ENCODE peak calls at places on chromosome 9, in seven cellular contexts. One of them, this sample, is unnamed. For H3K4me1, the result is how much of the 10 kb centered on the place peaks cover.

GRCh38 chr9:21589344-21590056 is 107.4 kb upstream of the IFNE start:
- DNase-seq in HCT116: peak
- DNase-seq in body of pancreas: no peak
- DNase-seq in gastrocnemius medialis: no peak
- DNase-seq in esophagus squamous epithelium: no peak
- DNase-seq in thyroid gland: no peak
- DNase-seq in sigmoid colon: no peak
- DNase-seq in this sample: no peak

GRCh38 chr9:136323420-136323819 is 3.9 kb upstream of the GPSM1 start:
- DNase-seq in HCT116: no peak
- DNase-seq in body of pancreas: no peak
- DNase-seq in gastrocnemius medialis: no peak
- DNase-seq in esophagus squamous epithelium: no peak
- DNase-seq in thyroid gland: no peak
- DNase-seq in sigmoid colon: no peak
- DNase-seq in this sample: no peak

GRCh38 chr9:86246752-86247161 is 12.7 kb downstream of the C9orf153 start:
- DNase-seq in HCT116: no peak
- DNase-seq in body of pancreas: peak
- DNase-seq in gastrocnemius medialis: peak
- DNase-seq in esophagus squamous epithelium: no peak
- DNase-seq in thyroid gland: no peak
- DNase-seq in sigmoid colon: no peak
- DNase-seq in this sample: peak

GRCh38 chr9:77954619-77955018 is 77.0 kb downstream of the GNAQ start:
- DNase-seq in HCT116: no peak
- DNase-seq in body of pancreas: no peak
- DNase-seq in gastrocnemius medialis: no peak
- DNase-seq in esophagus squamous epithelium: no peak
- DNase-seq in thyroid gland: no peak
- DNase-seq in sigmoid colon: no peak
- DNase-seq in this sample: no peak

GRCh38 chr9:38308136-38308535 is 84.4 kb upstream of the ALDH1B1 start:
- DNase-seq in HCT116: no peak
- DNase-seq in body of pancreas: no peak
- DNase-seq in gastrocnemius medialis: no peak
- DNase-seq in esophagus squamous epithelium: no peak
- DNase-seq in thyroid gland: no peak
- DNase-seq in sigmoid colon: no peak
- DNase-seq in this sample: no peak

GRCh38 chr9:79763861-79764260 is 192.1 kb downstream of the TLE4 start:
- DNase-seq in HCT116: no peak
- DNase-seq in body of pancreas: peak
- DNase-seq in gastrocnemius medialis: no peak
- DNase-seq in esophagus squamous epithelium: no peak
- DNase-seq in thyroid gland: peak
- DNase-seq in sigmoid colon: peak
- DNase-seq in this sample: no peak

GRCh38 chr9:14306672-14307646 is 7.0 kb downstream of the NFIB start:
- DNase-seq in HCT116: no peak
- DNase-seq in body of pancreas: peak
- DNase-seq in gastrocnemius medialis: peak
- DNase-seq in esophagus squamous epithelium: no peak
- DNase-seq in thyroid gland: no peak
- DNase-seq in sigmoid colon: no peak
- DNase-seq in this sample: no peak

GRCh38 chr9:95907794-95908193 is 32.3 kb downstream of the ERCC6L2 start:
- DNase-seq in HCT116: no peak
- DNase-seq in body of pancreas: no peak
- DNase-seq in gastrocnemius medialis: no peak
- DNase-seq in esophagus squamous epithelium: no peak
- DNase-seq in thyroid gland: no peak
- DNase-seq in sigmoid colon: no peak
- DNase-seq in this sample: no peak

GRCh38 chr9:91770229-91770628 is 179.8 kb downstream of the ROR2 start:
- DNase-seq in HCT116: no peak
- DNase-seq in body of pancreas: no peak
- DNase-seq in gastrocnemius medialis: no peak
- DNase-seq in esophagus squamous epithelium: no peak
- DNase-seq in thyroid gland: no peak
- DNase-seq in sigmoid colon: no peak
- DNase-seq in this sample: no peak

GRCh38 chr9:27212191-27212590 is 84.8 kb downstream of the EQTN start:
- DNase-seq in HCT116: no peak
- DNase-seq in body of pancreas: no peak
- DNase-seq in gastrocnemius medialis: no peak
- DNase-seq in esophagus squamous epithelium: no peak
- DNase-seq in thyroid gland: no peak
- DNase-seq in sigmoid colon: no peak
- DNase-seq in this sample: no peak

DNA sequence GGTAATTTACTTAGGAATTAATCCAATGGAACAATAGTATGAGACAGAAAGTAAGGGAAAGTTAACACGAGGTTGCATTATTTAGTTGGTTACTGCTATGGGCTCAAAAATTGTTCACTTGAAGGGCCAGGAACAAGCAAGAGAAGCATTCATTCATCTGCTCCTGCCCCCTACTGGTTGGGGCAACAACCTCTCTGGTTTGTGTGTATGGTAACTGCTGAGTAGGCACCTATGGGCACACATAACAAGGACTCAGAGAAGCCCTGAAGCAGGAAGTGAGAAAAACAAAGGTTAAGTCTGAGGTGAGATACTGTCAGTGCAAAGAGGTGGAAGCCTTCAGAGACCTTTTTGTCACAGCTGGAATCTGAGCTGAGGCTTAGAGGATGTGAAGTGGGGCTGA is 34.4 kb upstream of the RANBP6 start:
- DNase-seq in HCT116: peak
- DNase-seq in body of pancreas: peak
- DNase-seq in gastrocnemius medialis: no peak
- DNase-seq in esophagus squamous epithelium: no peak
- DNase-seq in thyroid gland: no peak
- DNase-seq in sigmoid colon: no peak
- DNase-seq in this sample: no peak
- TF ChIP-seq CTCF in HCT116: peak
- TF ChIP-seq CTCF in body of pancreas: no peak
- TF ChIP-seq CTCF in gastrocnemius medialis: no peak
- TF ChIP-seq CTCF in esophagus squamous epithelium: peak
- TF ChIP-seq CTCF in thyroid gland: no peak
- TF ChIP-seq CTCF in sigmoid colon: no peak
- TF ChIP-seq CTCF in this sample: no peak

GRCh38 chr9:131391504-131391903 is 2.4 kb upstream of the PRRC2B start:
- DNase-seq in HCT116: no peak
- DNase-seq in body of pancreas: no peak
- DNase-seq in gastrocnemius medialis: no peak
- DNase-seq in esophagus squamous epithelium: no peak
- DNase-seq in thyroid gland: no peak
- DNase-seq in sigmoid colon: no peak
- DNase-seq in this sample: no peak

GRCh38 chr9:131395745-131396479 is 2.0 kb downstream of the PRRC2B start:
- DNase-seq in HCT116: no peak
- DNase-seq in body of pancreas: no peak
- DNase-seq in gastrocnemius medialis: no peak
- DNase-seq in esophagus squamous epithelium: no peak
- DNase-seq in thyroid gland: no peak
- DNase-seq in sigmoid colon: no peak
- DNase-seq in this sample: no peak

GRCh38 chr9:131395027-131395744 is 1.3 kb downstream of the PRRC2B start:
- DNase-seq in HCT116: no peak
- DNase-seq in body of pancreas: peak
- DNase-seq in gastrocnemius medialis: no peak
- DNase-seq in esophagus squamous epithelium: no peak
- DNase-seq in thyroid gland: peak
- DNase-seq in sigmoid colon: no peak
- DNase-seq in this sample: no peak

GRCh38 chr9:131394464-131395026 is 659 bp downstream of the PRRC2B start:
- DNase-seq in HCT116: no peak
- DNase-seq in body of pancreas: peak
- DNase-seq in gastrocnemius medialis: no peak
- DNase-seq in esophagus squamous epithelium: no peak
- DNase-seq in thyroid gland: peak
- DNase-seq in sigmoid colon: peak
- DNase-seq in this sample: peak

GRCh38 chr9:131393622-131394463 is at the start of gene PRRC2B:
- DNase-seq in HCT116: peak
- DNase-seq in body of pancreas: peak
- DNase-seq in gastrocnemius medialis: peak
- DNase-seq in esophagus squamous epithelium: no peak
- DNase-seq in thyroid gland: peak
- DNase-seq in sigmoid colon: peak
- DNase-seq in this sample: peak
- TF ChIP-seq POLR2A in HCT116: peak
- TF ChIP-seq POLR2A in body of pancreas: peak
- TF ChIP-seq POLR2A in gastrocnemius medialis: peak
- TF ChIP-seq POLR2A in esophagus squamous epithelium: no peak
- TF ChIP-seq POLR2A in thyroid gland: peak
- TF ChIP-seq POLR2A in sigmoid colon: no peak
- TF ChIP-seq POLR2A in this sample: peak

GRCh38 chr9:104915739-104916138 is 12.2 kb downstream of the ABCA1 start:
- DNase-seq in HCT116: no peak
- DNase-seq in body of pancreas: no peak
- DNase-seq in gastrocnemius medialis: peak
- DNase-seq in esophagus squamous epithelium: no peak
- DNase-seq in thyroid gland: no peak
- DNase-seq in sigmoid colon: no peak
- DNase-seq in this sample: no peak

GRCh38 chr9:104911029-104911607 is 16.8 kb downstream of the ABCA1 start:
- DNase-seq in HCT116: no peak
- DNase-seq in body of pancreas: no peak
- DNase-seq in gastrocnemius medialis: no peak
- DNase-seq in esophagus squamous epithelium: no peak
- DNase-seq in thyroid gland: no peak
- DNase-seq in sigmoid colon: no peak
- DNase-seq in this sample: no peak

GRCh38 chr9:104912606-104913005 is 15.3 kb downstream of the ABCA1 start:
- DNase-seq in HCT116: no peak
- DNase-seq in body of pancreas: no peak
- DNase-seq in gastrocnemius medialis: no peak
- DNase-seq in esophagus squamous epithelium: no peak
- DNase-seq in thyroid gland: no peak
- DNase-seq in sigmoid colon: no peak
- DNase-seq in this sample: no peak

GRCh38 chr9:104915049-104915448 is 12.9 kb downstream of the ABCA1 start:
- DNase-seq in HCT116: no peak
- DNase-seq in body of pancreas: no peak
- DNase-seq in gastrocnemius medialis: peak
- DNase-seq in esophagus squamous epithelium: no peak
- DNase-seq in thyroid gland: no peak
- DNase-seq in sigmoid colon: no peak
- DNase-seq in this sample: peak

DNA sequence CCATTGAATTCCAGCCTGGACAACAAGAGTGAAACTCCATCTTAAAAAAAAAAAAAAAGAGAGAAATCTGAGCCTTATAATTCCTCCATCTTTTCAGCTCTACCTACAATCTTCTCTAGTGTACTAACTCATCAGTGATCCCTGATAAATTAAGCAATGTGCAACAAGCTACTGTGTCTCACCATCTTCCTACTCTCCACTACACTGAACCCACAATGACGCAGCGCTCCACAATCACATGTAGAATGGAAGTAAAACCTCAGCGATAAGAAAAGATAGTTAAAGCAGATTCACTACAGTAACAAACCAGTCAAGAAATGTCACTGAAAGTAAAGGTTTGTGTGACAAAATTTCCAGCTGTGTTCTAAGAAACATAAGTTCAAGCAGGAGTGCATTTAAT is 13.5 kb downstream of the ABCA1 start:
- DNase-seq in HCT116: no peak
- DNase-seq in body of pancreas: no peak
- DNase-seq in gastrocnemius medialis: no peak
- DNase-seq in esophagus squamous epithelium: no peak
- DNase-seq in thyroid gland: no peak
- DNase-seq in sigmoid colon: no peak
- DNase-seq in this sample: no peak
- H3K4me1 ChIP-seq in HCT116: under half
- H3K4me1 ChIP-seq in body of pancreas: under half
- H3K4me1 ChIP-seq in gastrocnemius medialis: half or more
- H3K4me1 ChIP-seq in esophagus squamous epithelium: half or more
- H3K4me1 ChIP-seq in thyroid gland: under half
- H3K4me1 ChIP-seq in sigmoid colon: half or more
- H3K4me1 ChIP-seq in this sample: half or more

DNA sequence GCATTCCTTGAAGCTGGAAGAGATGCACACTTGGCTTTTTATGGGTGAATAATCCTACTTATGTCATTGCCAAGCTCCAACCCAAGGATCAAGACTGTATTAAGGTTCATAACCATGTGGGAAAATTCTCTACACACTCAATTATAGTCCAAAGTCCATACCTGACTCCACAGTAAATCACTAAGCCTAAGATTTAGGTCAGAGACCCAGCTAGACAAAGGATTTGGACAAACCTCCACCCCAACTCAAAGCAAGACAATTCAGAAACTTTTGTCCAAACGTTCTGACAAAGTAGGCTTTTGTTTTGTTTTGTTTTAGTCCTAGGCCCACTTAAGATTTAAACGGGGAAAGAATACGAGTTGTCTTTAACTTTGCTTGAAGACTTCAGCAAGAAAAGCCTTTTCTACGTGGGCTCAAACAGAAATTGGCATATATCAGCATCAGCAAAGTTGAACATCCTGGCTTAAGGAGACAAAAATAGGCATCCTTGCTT is 1.7 kb downstream of the MEGF9 start:
- DNase-seq in HCT116: no peak
- DNase-seq in body of pancreas: no peak
- DNase-seq in gastrocnemius medialis: no peak
- DNase-seq in esophagus squamous epithelium: no peak
- DNase-seq in thyroid gland: no peak
- DNase-seq in sigmoid colon: no peak
- DNase-seq in this sample: no peak
- TF ChIP-seq CTCF in HCT116: no peak
- TF ChIP-seq CTCF in body of pancreas: no peak
- TF ChIP-seq CTCF in gastrocnemius medialis: no peak
- TF ChIP-seq CTCF in esophagus squamous epithelium: no peak
- TF ChIP-seq CTCF in thyroid gland: no peak
- TF ChIP-seq CTCF in sigmoid colon: no peak
- TF ChIP-seq CTCF in this sample: no peak

DNA sequence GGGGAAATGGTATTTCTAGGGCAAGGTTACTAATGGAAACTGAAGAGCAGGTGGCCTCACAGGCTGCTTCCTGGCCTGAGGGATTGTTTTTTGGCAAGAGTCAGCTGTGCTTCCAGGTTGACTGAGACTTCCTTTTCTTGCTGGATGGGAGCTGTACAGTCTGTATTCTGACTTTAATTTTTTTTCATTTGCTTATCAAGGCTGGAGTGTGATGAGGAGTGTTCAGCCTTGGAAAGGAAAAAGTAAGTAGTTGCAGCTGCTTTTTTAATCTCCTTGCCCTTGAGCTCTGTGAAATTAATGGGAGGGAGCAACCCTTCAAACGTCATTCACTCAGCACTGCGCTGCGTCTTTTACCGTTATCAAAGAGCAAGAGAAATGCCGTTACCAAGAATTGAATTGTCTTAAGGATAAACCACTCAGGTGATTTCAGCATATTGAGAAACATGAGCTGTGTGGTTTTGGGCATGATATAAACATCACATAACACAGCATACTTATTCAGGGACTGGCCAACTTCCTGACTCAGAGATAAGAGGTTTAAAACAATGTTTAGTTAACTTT is 47.6 kb downstream of the AQP7 start:
- DNase-seq in HCT116: no peak
- DNase-seq in body of pancreas: no peak
- DNase-seq in gastrocnemius medialis: no peak
- DNase-seq in esophagus squamous epithelium: no peak
- DNase-seq in thyroid gland: no peak
- DNase-seq in sigmoid colon: no peak
- DNase-seq in this sample: no peak
- TF ChIP-seq POLR2A in HCT116: no peak
- TF ChIP-seq POLR2A in body of pancreas: no peak
- TF ChIP-seq POLR2A in gastrocnemius medialis: no peak
- TF ChIP-seq POLR2A in esophagus squamous epithelium: no peak
- TF ChIP-seq POLR2A in thyroid gland: no peak
- TF ChIP-seq POLR2A in sigmoid colon: no peak
- TF ChIP-seq POLR2A in this sample: no peak

This sample was measured in heart left ventricle.